ENCODE peak calls at places on chromosomes 6 and 20, in eight cellular contexts. C, R, K, V, X, J, M and N are unnamed samples.

GRCh38 chr6:8006208-8006607 is 58.0 kb downstream of the BLOC1S5 start:
- DNase-seq in X (peak), M (no peak), R (peak), K (peak), J (peak), C (peak), V (no peak), N (no peak)

GRCh38 chr6:75065524-75065923 is 140.3 kb downstream of the COL12A1 start:
- DNase-seq in V (no peak), K (no peak), R (no peak), M (no peak), X (no peak), C (no peak), J (no peak), N (no peak)

GRCh38 chr6:130593948-130594347 is 228.1 kb downstream of the TMEM200A start:
- DNase-seq in J (no peak), M (no peak), C (no peak), K (no peak), X (no peak), R (no peak), V (no peak), N (no peak)

GRCh38 chr6:221531-222349 is 70.5 kb upstream of the DUSP22 start:
- DNase-seq in V (no peak), C (peak), K (no peak), M (no peak), R (no peak), X (no peak), J (no peak), N (no peak)

GRCh38 chr20:60862601-60863000 is 389.5 kb upstream of the CDH4 start:
- DNase-seq in M (no peak), X (no peak), J (no peak), R (no peak), V (no peak), C (no peak), K (no peak), N (no peak)

GRCh38 chr6:118489990-118490389 is 58.1 kb upstream of the PLN start:
- DNase-seq in V (no peak), C (no peak), J (no peak), R (no peak), M (no peak), K (no peak), X (no peak), N (no peak)

GRCh38 chr20:4684837-4685413 is 36.8 kb upstream of the PRND start:
- DNase-seq in M (no peak), V (no peak), K (no peak), J (no peak), R (no peak), C (peak), X (no peak), N (no peak)

GRCh38 chr6:37982320-37982719 is 162.8 kb downstream of the ZFAND3 start:
- DNase-seq in V (no peak), C (no peak), R (no peak), X (no peak), J (no peak), K (no peak), M (no peak), N (no peak)

GRCh38 chr20:1397710-1398109 is 4.9 kb upstream of the FKBP1A start:
- DNase-seq in V (no peak), K (no peak), J (no peak), X (no peak), M (no peak), R (no peak), C (no peak), N (no peak)

GRCh38 chr6:117306227-117306784 is 40.9 kb downstream of the VGLL2 start:
- DNase-seq in X (no peak), V (no peak), R (no peak), J (no peak), K (no peak), C (no peak), M (no peak), N (no peak)

GRCh38 chr6:63589955-63590411 is 17.7 kb downstream of the LOC128125822 start:
- DNase-seq in R (no peak), V (no peak), C (peak), J (no peak), M (no peak), K (peak), X (no peak), N (no peak)

GRCh38 chr6:4581468-4582420 is 194.5 kb upstream of the CDYL start:
- DNase-seq in R (no peak), C (no peak), X (no peak), V (no peak), J (peak), M (no peak), K (no peak), N (no peak)

GRCh38 chr6:15519681-15520080 is 143.1 kb downstream of the DTNBP1 start:
- DNase-seq in X (no peak), J (no peak), M (no peak), C (no peak), R (no peak), K (no peak), V (no peak), N (no peak)